ENCODE peak calls at places on chromosomes 4 and X, in six cellular contexts. U is GM23248, R is astrocyte, G is Panc1, Q is PC-3, V is hepatocyte. N is an unnamed sample.

GRCh38 chr4:138078264-138078663 is 163.9 kb downstream of the SLC7A11 start:
- DNase-seq in U (no peak), G (no peak), Q (no peak), V (peak), R (no peak), N (no peak)

GRCh38 chrX:146456058-146456457 is 353.5 kb upstream of the CXorf51B start:
- DNase-seq in Q (no peak), R (no peak), U (no peak), V (no peak), G (no peak), N (no peak)

GRCh38 chr4:142281999-142282398 is 564.1 kb downstream of the INPP4B start:
- DNase-seq in R (no peak), Q (peak), V (no peak), G (no peak), U (peak), N (no peak)

GRCh38 chr4:79673898-79674297 is 265.9 kb upstream of the GK2 start:
- DNase-seq in V (no peak), G (no peak), U (no peak), R (no peak), Q (no peak), N (no peak)

GRCh38 chrX:15146515-15146914 is 123.4 kb downstream of the ASB9 start:
- DNase-seq in U (peak), Q (peak), G (no peak), R (no peak), V (peak), N (peak)

GRCh38 chr4:8201341-8201781 is 2.3 kb downstream of the SH3TC1 start:
- DNase-seq in V (no peak), R (no peak), G (no peak), U (no peak), Q (no peak), N (no peak)

GRCh38 chr4:78599147-78599546 is 47.6 kb downstream of the ANXA3 start:
- DNase-seq in R (no peak), Q (no peak), G (no peak), V (no peak), U (no peak), N (no peak)

GRCh38 chr4:95980877-95981360 is 141.0 kb downstream of the PDHA2 start:
- DNase-seq in V (no peak), Q (no peak), G (no peak), R (no peak), U (no peak), N (no peak)

GRCh38 chr4:186765138-186765537 is 41.5 kb upstream of the FAT1 start:
- DNase-seq in G (no peak), U (peak), V (peak), Q (no peak), R (peak), N (no peak)

GRCh38 chr4:150960818-150961217 is 54.3 kb downstream of the LRBA start:
- DNase-seq in V (peak), U (peak), R (no peak), Q (peak), G (no peak), N (peak)

GRCh38 chr4:26227827-26228226 is 93.0 kb upstream of the RBPJ start:
- DNase-seq in Q (no peak), R (no peak), G (no peak), V (peak), U (no peak), N (no peak)

GRCh38 chr4:51880016-51880915 is 37.3 kb downstream of the DCUN1D4 start:
- DNase-seq in G (no peak), U (peak), R (no peak), V (peak), Q (no peak), N (no peak)

GRCh38 chr4:40214038-40214437 is 17.2 kb downstream of the RHOH start:
- DNase-seq in Q (no peak), U (no peak), R (no peak), G (no peak), V (no peak), N (no peak)

GRCh38 chr4:128513664-128514484 is 226.3 kb upstream of the PGRMC2 start:
- DNase-seq in G (no peak), R (peak), V (no peak), U (peak), Q (no peak), N (no peak)

GRCh38 chr4:138028923-138029322 is 213.2 kb downstream of the SLC7A11 start:
- DNase-seq in U (no peak), R (no peak), G (no peak), Q (no peak), V (no peak), N (no peak)

GRCh38 chr4:22389240-22389871 is 126.5 kb downstream of the ADGRA3 start:
- DNase-seq in Q (peak), U (peak), R (peak), V (peak), G (peak), N (peak)

GRCh38 chr4:2036866-2037265 is 22.3 kb upstream of the NAT8L start:
- DNase-seq in V (no peak), U (no peak), R (no peak), G (no peak), Q (no peak), N (no peak)

GRCh38 chrX:152878976-152879755 is 18.7 kb upstream of the ZNF185 start:
- DNase-seq in V (no peak), Q (no peak), U (no peak), R (no peak), G (no peak), N (no peak)

GRCh38 chr4:8317474-8317873 is 47.9 kb downstream of the HTRA3 start:
- DNase-seq in U (no peak), G (no peak), R (no peak), Q (no peak), V (no peak), N (no peak)

GRCh38 chrX:3134316-3134715 is 93.0 kb downstream of the ARSF start:
- DNase-seq in Q (no peak), G (no peak), U (no peak), R (no peak), V (no peak), N (no peak)

GRCh38 chrX:130848763-130849162 is 54.2 kb downstream of the ENOX2 start:
- DNase-seq in Q (no peak), V (no peak), R (no peak), U (no peak), G (no peak), N (no peak)

GRCh38 chr4:185523862-185524261 is 11.4 kb downstream of the PDLIM3 start:
- DNase-seq in G (no peak), R (no peak), U (no peak), V (no peak), Q (no peak), N (no peak)
- H3K4me3 ChIP-seq in G (no peak), R (no peak), U (no peak), V (no peak), Q (no peak), N (no peak)

GRCh38 chrX:120499301-120500097 is 30.4 kb upstream of the LAMP2 start:
- DNase-seq in V (no peak), Q (no peak), R (no peak), G (no peak), U (peak), N (no peak)

DNA sequence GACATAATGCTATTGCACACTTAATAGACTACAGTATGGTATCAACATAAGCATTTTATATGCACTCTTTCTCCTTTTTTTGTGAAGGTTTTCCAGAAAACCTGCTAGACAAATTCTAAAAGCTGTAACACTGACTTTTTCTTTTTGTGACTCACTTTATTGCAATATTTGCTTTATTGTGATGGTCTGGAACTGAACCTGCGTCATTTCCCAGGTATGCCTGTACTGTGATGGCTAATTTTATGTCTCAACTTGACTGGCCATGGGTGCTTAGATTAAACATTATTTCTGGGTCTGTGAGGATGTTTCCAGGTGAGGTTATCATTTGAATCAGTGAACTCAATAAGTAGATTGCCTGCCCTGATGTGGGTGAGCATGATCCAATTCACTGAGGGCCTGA is 35.5 kb upstream of the LAMP2 start:
- DNase-seq in R (no peak), U (no peak), G (no peak), V (no peak), Q (peak), N (no peak)
- H3K27ac ChIP-seq in R (no peak), U (peak), G (no peak), V (no peak), Q (peak), N (no peak)

DNA sequence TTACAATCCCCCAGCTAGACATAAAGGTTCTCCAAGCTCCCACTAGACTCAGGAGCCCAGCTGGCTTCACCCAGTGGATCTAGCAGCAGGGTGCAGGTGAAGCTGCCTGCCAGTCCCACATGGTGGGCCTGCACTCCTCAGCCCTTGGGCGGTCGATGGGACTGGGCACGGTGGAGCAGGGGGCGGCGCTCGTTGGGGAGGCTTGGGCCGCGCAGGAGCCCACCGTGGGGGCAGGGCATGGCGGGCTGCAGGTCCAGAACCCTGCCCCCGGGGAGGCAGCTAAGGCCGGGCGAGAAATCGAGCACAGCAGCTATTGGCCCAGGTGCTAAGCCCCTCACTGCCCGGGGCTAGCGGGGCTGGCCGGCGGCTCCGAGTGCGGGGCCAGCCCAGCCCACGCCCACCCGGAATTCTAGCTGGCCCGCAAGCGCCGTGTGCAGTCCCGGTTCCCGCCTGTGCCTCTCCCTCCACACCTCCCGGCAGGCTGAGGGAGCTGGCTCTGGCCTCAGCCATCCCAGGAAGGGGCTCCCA is 9.6 kb upstream of the KLF8 start:
- DNase-seq in U (no peak), V (no peak), G (no peak), Q (no peak), R (no peak), N (no peak)
- H3K4me3 ChIP-seq in U (no peak), V (no peak), G (no peak), Q (no peak), R (no peak), N (no peak)

DNA sequence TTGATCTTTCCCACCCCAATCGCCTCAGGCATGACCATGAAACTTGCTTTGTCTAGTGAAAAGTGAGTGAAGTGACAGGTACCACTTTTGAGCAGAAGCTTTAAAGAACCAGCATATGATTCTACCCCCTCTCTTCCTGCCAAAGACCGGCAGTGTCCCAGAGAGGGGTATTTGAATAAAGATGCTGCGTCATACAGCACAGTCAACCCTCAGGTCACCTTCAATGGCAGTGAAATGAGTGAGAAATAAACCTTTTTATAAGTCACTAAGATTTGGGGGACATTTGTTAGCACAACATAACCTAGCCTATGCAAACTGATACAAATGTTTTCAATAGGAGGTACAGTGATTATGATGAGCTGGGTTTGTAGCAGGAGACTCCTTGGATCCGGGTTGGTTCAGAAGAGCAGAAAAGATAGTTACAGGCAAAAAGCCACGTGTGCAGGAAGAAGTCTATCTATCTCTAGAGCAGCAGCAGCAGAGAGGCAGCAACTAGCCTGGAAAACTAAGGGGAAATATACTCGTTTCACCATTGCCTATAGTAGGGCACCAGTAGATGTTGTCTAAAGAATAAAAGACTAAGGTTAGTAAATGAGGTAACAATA is 30.3 kb upstream of the SPRY1 start:
- DNase-seq in U (no peak), V (no peak), R (no peak), G (no peak), Q (no peak), N (no peak)
- H3K27ac ChIP-seq in U (no peak), V (no peak), R (no peak), G (no peak), Q (no peak), N (no peak)

DNA sequence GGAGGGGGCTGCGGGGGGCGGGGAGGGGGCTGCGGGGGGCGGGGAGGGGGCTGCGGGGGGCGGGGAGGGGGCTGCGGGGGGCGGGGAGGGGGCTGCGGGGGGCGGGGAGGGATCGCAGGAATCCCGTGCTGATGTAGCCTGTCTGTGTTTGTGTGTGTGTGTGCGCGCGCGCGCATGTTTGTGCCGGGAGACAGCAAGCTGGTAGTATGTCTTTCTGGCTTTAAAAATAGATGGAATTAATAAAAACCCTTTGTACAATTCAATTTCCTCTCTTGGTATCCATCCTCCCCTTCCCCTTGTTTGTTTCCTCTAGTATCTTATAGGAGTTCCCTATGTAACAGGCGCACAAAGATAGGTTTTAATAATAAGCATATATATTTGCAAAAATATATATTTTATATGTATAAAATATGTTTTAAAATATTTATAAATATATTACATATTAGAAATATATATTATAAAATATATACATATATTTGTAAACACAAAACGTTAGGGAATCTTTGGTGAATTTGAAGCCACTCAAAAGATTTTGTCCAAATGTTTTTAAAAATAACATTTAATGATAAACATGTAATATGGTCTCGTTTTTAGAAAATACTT is 782 bp downstream of the ARHGAP24 start:
- DNase-seq in V (peak), U (peak), Q (no peak), G (no peak), R (peak), N (no peak)
- H3K4me3 ChIP-seq in V (peak), U (peak), Q (peak), G (peak), R (peak), N (peak)

DNA sequence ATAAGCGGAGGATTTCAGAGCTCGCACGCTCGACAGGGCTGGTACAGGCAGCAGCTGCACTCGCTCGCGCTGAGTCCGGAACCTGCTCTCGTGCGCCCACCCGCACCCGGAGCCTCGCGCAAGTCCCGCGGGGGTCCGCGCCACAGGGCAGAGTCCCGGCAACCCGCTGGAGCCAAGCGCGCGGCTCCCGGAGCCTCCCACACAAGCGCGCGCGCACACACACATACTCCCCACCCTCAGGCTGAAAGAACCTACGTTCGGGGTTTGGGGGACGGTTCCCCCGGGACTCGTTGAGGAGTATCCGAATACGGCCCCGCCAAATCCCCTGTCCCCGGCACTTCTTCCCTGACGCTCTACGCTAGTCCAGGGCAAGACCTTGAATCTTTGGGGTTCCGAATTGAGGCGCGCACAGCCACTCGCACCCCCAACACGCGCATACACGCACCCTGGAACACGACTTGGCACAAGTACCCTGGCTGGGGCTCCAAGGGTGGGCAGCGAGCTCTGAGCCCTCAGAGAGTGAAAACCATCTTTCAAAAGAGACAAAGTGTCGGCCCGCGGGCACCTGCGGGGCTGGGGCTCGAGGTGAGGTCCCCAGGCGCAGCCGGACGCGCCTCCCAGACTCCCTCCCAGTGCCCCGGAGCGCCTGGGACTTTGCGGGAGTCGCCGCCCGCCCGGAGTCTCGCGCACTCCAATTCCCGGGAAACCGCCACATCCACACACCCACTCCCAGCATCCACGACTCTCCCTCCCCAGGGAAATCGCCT is 942 bp downstream of the ANOS1 start:
- DNase-seq in V (peak), U (no peak), Q (peak), G (no peak), R (no peak), N (no peak)
- H3K27ac ChIP-seq in V (no peak), U (no peak), Q (no peak), G (no peak), R (no peak), N (no peak)

DNA sequence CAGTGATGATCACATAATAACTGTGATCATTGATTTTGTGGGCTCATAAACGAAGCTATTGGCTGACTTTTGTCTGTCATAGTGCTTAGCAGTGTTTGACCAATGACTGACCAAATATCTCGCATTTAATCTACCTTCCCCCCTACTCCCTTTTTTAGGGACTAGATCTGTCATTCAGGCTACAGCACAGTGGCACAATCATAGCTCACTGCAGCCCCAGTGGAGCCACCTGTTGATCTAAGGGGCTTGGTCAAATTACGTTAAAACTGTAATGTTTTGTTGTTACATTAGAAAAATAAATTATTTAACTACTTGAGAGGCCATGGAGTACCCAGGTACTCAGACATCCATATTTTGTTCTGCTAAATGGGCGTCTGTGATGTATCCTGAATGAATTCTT is 1.5 kb downstream of the FUNDC2 start:
- DNase-seq in Q (peak), G (no peak), V (no peak), R (no peak), U (no peak), N (no peak)
- H3K4me3 ChIP-seq in Q (peak), G (peak), V (peak), R (peak), U (peak), N (peak)

GRCh38 chr4:177964061-177964460 is 521.8 kb upstream of the AGA start:
- DNase-seq in V (no peak), Q (peak), U (peak), G (no peak), R (peak), N (no peak)
- H3K27ac ChIP-seq in V (no peak), Q (peak), U (no peak), G (no peak), R (peak), N (no peak)

GRCh38 chrX:69555396-69556023 is 51.4 kb downstream of the NALF2 start:
- DNase-seq in U (no peak), V (peak), G (no peak), Q (no peak), R (no peak), N (no peak)
- H3K4me3 ChIP-seq in U (no peak), V (no peak), G (no peak), Q (no peak), R (no peak), N (no peak)

N was measured in brain microvascular endothelial cell.